ENCODE peak calls at places on chromosome 14, in nine cellular contexts. L, G, V, Z, T, D, I, J and O are unnamed samples.

GRCh38 chr14:51652168-51653095 is 722 bp downstream of the FRMD6 start:
- DNase-seq in L (peak), G (no peak), V (peak), Z (peak), T (peak), D (peak), I (peak), J (no peak), O (no peak)

GRCh38 chr14:25944020-25944419 is 653.8 kb downstream of the NOVA1 start:
- DNase-seq in L (no peak), G (no peak), V (no peak), Z (no peak), T (no peak), D (no peak), I (no peak), J (no peak), O (no peak)

GRCh38 chr14:100810861-100811461 is 15.0 kb upstream of the MEG3 start:
- DNase-seq in L (no peak), G (no peak), V (no peak), Z (no peak), T (no peak), D (no peak), I (no peak), J (no peak), O (no peak)

GRCh38 chr14:42002139-42002538 is 395.5 kb downstream of the LRFN5 start:
- DNase-seq in L (no peak), G (peak), V (no peak), Z (no peak), T (no peak), D (no peak), I (no peak), J (peak), O (no peak)

GRCh38 chr14:57820581-57820980 is 45.3 kb downstream of the SLC35F4 start:
- DNase-seq in L (no peak), G (no peak), V (no peak), Z (no peak), T (no peak), D (no peak), I (no peak), J (no peak), O (no peak)

GRCh38 chr14:69716483-69717187 is 50.3 kb upstream of the SRSF5 start:
- DNase-seq in L (no peak), G (peak), V (no peak), Z (no peak), T (no peak), D (peak), I (peak), J (peak), O (no peak)

GRCh38 chr14:98172243-98172778 is 1099.7 kb downstream of the BCL11B start:
- DNase-seq in L (no peak), G (no peak), V (no peak), Z (no peak), T (no peak), D (no peak), I (no peak), J (no peak), O (no peak)

GRCh38 chr14:49636866-49637265 is 1.8 kb upstream of the DNAAF2 start:
- DNase-seq in L (no peak), G (no peak), V (no peak), Z (no peak), T (no peak), D (no peak), I (no peak), J (no peak), O (no peak)

GRCh38 chr14:101476931-101477553 is 84.3 kb upstream of the DIO3 start:
- DNase-seq in L (peak), G (no peak), V (no peak), Z (no peak), T (peak), D (peak), I (peak), J (no peak), O (no peak)

GRCh38 chr14:38391334-38391733 is 135.4 kb upstream of the CLEC14A start:
- DNase-seq in L (no peak), G (no peak), V (no peak), Z (no peak), T (no peak), D (no peak), I (no peak), J (peak), O (no peak)

GRCh38 chr14:23664207-23664885 is 28.2 kb downstream of the DHRS2 start:
- DNase-seq in L (no peak), G (no peak), V (no peak), Z (no peak), T (no peak), D (no peak), I (no peak), J (no peak), O (no peak)

GRCh38 chr14:105999361-106000028 is 473.1 kb downstream of the TMEM121 start:
- DNase-seq in L (peak), G (no peak), V (no peak), Z (peak), T (no peak), D (no peak), I (peak), J (no peak), O (no peak)

GRCh38 chr14:91310620-91311283 is 66.2 kb upstream of the GPR68 start:
- DNase-seq in L (peak), G (no peak), V (no peak), Z (no peak), T (no peak), D (no peak), I (no peak), J (no peak), O (no peak)
- H3K27ac ChIP-seq in L (no peak), G (no peak), V (no peak), Z (no peak), T (no peak), D (no peak), I (no peak), J (no peak), O (no peak)

DNA sequence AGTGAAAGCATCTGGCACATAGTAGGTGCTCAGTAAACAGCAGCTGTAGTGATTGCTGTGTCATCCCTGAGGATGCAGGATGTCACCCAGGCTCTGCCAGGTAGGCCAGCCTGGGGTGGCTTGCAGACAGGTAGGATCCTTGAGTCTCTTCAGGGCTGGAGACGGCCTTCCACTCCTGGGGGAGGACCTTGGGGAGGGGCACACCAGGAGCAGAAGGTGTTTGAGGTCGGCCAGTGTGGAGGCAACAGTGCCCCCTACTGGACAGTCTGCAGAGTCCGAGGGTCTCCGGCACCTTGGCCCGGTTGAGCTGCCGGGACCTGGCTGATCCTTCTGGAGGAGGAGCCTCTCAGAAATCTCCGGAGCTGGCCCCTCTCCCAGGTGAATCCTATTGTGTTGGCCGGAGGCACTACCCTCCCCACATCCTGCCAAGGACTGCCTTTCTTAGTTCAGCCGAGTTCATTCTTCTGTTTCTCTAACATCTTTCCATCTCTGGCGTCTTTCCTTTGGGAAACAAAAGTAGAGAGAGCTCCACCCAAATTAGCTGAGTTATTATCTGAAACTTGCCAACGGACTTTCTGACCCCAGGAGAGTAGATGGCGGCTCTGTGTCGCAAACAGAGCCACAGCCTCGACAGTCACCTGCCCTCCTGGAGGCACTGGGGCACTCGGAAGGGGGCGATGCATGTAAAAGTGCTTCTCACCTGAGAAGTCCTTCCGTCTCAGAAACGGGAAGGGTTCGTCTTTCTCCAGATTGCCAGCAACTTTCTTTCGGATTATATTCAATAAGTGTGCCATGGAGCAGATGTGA is 41.9 kb upstream of the CLMN start:
- DNase-seq in L (peak), G (no peak), V (peak), Z (peak), T (no peak), D (no peak), I (peak), J (peak), O (peak)
- H3K4me3 ChIP-seq in L (no peak), G (no peak), V (no peak), Z (no peak), T (no peak), D (no peak), I (no peak), J (no peak), O (no peak)

GRCh38 chr14:52922656-52923055 is 28.2 kb downstream of the FERMT2 start:
- DNase-seq in L (no peak), G (no peak), V (no peak), Z (no peak), T (no peak), D (no peak), I (no peak), J (no peak), O (no peak)
- H3K27ac ChIP-seq in L (no peak), G (no peak), V (peak), Z (no peak), T (peak), D (peak), I (no peak), J (no peak), O (peak)

GRCh38 chr14:73273799-73274198 is 36.5 kb downstream of the PAPLN start:
- DNase-seq in L (no peak), G (no peak), V (no peak), Z (no peak), T (no peak), D (no peak), I (no peak), J (no peak), O (no peak)

GRCh38 chr14:73267474-73267873 is 30.2 kb downstream of the PAPLN start:
- DNase-seq in L (no peak), G (no peak), V (no peak), Z (no peak), T (no peak), D (no peak), I (no peak), J (no peak), O (no peak)

GRCh38 chr14:73272393-73272792 is 35.1 kb downstream of the PAPLN start:
- DNase-seq in L (no peak), G (no peak), V (no peak), Z (no peak), T (no peak), D (no peak), I (no peak), J (no peak), O (peak)

GRCh38 chr14:73266317-73266716 is 29.0 kb downstream of the PAPLN start:
- DNase-seq in L (no peak), G (no peak), V (peak), Z (no peak), T (no peak), D (no peak), I (no peak), J (no peak), O (no peak)

DNA sequence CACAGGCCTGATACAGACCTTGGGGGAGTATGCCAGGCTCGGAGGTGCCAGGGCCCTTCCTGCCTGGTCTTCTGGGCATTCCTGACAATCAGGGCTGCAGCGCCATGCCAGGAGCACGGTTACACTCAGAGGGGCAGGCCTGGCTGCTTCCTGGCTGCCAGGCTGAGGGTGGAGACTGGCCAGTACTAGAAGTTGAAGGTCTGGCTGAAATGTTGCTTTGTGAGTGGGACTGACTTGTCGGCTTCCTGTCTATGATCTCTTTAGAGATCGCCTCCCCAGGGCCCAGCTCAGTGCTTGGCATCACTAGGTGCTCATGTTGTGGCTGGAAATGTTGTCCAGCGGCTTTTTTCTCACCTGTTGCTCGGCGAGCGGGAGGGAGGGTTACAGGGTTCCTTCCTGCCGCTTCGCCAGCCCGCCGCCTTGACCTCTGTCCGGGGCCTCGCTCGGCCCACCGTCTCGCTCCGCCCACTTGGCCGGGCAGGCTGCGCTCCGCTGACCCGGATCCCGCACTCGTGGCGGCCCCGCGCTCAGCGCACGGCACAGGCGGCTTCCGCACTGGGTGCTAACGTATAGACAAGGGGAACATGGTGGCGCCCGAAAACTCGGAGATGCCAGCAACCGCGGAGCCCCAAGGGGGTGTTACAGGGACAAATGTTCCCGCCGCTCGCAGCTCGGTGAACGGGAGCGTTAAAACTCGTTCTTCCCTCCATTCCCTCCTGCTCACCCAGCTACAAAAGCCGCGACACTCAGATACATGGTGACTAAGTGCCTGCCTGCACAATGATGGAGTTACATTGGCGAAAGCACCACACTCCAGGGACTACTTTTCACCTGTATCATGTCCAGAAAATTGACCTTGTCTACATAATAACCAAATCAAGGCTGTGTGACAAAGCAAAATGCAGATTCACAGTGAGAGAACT is 32.7 kb downstream of the PAPLN start:
- DNase-seq in L (peak), G (no peak), V (peak), Z (peak), T (peak), D (peak), I (peak), J (peak), O (peak)
- H3K4me3 ChIP-seq in L (peak), G (peak), V (no peak), Z (peak), T (peak), D (peak), I (peak), J (peak), O (peak)

DNA sequence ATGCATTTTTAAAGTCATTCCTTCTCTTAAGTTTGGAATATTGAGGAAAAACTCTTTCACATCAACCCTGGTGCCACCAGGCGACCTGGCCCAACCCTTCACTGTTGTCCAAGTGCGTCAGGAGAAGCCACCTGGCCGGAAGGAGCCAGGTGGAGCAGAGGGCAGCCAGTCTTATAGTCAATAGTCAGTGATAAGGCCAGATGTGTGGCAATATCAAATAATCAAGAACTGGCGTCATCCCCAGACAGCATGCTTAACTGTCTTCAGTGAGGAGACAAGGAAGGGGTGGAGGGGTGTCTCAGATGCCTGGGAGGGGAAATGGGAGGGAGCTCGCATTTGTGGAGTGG is 49.1 kb upstream of the FOS start:
- DNase-seq in L (no peak), G (no peak), V (no peak), Z (no peak), T (no peak), D (no peak), I (peak), J (no peak), O (no peak)
- H3K27ac ChIP-seq in L (no peak), G (no peak), V (no peak), Z (no peak), T (no peak), D (no peak), I (peak), J (no peak), O (no peak)

GRCh38 chr14:76919431-76919810 is 93.2 kb downstream of the LRRC74A start:
- DNase-seq in L (no peak), G (no peak), V (no peak), Z (no peak), T (no peak), D (no peak), I (no peak), J (no peak), O (no peak)

GRCh38 chr14:76919811-76920571 is 93.8 kb downstream of the LRRC74A start:
- DNase-seq in L (no peak), G (peak), V (peak), Z (peak), T (peak), D (peak), I (peak), J (peak), O (no peak)

GRCh38 chr14:76918176-76918750 is 92.1 kb downstream of the LRRC74A start:
- DNase-seq in L (peak), G (peak), V (peak), Z (peak), T (peak), D (peak), I (peak), J (peak), O (peak)

GRCh38 chr14:76917759-76918175 is 91.6 kb downstream of the LRRC74A start:
- DNase-seq in L (peak), G (no peak), V (no peak), Z (peak), T (peak), D (peak), I (no peak), J (no peak), O (peak)

DNA sequence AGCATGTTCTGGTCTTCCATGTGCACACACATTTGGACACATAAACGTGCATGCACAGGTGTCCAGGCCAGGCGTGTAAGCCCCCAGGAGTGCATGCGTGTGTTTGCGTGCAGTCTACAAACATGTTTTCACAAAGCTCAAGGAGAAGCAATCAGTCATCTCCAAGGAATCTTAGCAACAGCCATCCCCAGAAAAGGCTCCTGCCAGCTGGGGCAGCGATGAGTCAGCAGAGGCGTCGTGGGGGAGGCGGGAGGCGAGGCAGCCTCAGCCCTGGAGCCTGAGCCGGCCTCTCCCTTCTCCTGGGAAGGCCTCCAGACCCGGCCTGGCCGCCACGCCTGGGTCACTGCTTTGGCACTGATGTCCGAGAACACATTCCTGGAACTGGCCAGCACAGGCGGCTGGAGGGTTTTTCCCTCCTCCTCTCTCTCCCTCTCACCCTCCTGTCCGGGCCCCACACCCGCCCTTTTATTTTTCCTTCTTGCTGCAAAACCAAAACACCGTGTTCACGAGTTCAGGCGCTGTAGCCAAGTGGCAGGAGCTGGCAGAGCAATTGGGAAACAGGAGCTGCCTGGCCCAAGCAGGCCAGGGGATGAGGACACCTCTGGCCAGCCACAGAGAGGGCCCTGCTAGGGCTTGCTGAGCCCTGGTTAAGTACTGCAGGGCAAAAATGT is 92.7 kb downstream of the LRRC74A start:
- DNase-seq in L (peak), G (peak), V (peak), Z (peak), T (peak), D (peak), I (peak), J (peak), O (peak)
- H3K4me3 ChIP-seq in L (peak), G (peak), V (peak), Z (no peak), T (peak), D (peak), I (no peak), J (no peak), O (no peak)

DNA sequence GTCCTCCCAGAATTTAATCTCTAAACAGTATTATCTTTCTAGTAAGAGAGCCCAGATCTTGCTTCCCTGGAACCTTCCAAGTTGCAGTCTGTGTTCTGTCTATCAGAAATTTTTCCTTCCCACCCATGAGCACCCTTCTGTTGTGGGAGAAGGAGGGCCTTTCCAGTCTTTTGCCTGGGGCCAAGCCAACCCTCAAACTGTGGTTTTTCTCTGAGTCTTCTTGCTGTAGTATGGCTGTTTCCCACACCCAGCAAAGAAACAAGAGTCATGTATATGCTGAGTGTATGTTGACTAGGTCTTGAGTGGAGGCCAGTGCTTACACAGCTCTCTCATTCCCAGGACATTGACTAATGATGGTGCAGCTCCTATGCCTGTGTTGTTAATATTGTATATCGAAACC is 104.5 kb downstream of the TGFB3 start:
- DNase-seq in L (no peak), G (peak), V (no peak), Z (no peak), T (no peak), D (no peak), I (no peak), J (peak), O (no peak)
- H3K27ac ChIP-seq in L (no peak), G (peak), V (peak), Z (no peak), T (peak), D (no peak), I (no peak), J (no peak), O (no peak)